ENCODE peak calls at places on chromosomes 1 and 21, in ten cellular contexts. H, G, Z, A, W, R, I, J, V and Y are unnamed samples.

GRCh38 chr1:170402451-170403311 is 129.3 kb upstream of the GORAB start:
- DNase-seq in J (no peak), I (no peak), V (no peak), G (no peak), W (no peak), R (no peak), Z (no peak), H (no peak), A (no peak), Y (no peak)

GRCh38 chr1:47659141-47659540 is 221.3 kb downstream of the FOXD2 start:
- DNase-seq in H (no peak), G (no peak), A (no peak), I (no peak), R (no peak), V (peak), W (no peak), J (peak), Z (no peak), Y (no peak)

GRCh38 chr1:227947425-227947677 is 381 bp downstream of the WNT9A start:
- DNase-seq in W (peak), Z (peak), I (no peak), A (no peak), J (peak), H (no peak), R (peak), G (no peak), V (peak), Y (no peak)

GRCh38 chr1:3907031-3907534 is 7.0 kb upstream of the C1orf174 start:
- DNase-seq in J (peak), G (no peak), I (peak), V (peak), Z (no peak), W (no peak), H (no peak), A (no peak), R (peak), Y (peak)

GRCh38 chr1:158013840-158014520 is 20.5 kb downstream of the KIRREL1 start:
- DNase-seq in H (peak), J (no peak), Z (no peak), A (no peak), G (no peak), V (no peak), R (no peak), W (no peak), I (no peak), Y (no peak)

GRCh38 chr1:89553195-89553584 is 28.6 kb downstream of the LRRC8B start:
- DNase-seq in H (no peak), V (no peak), I (no peak), A (no peak), J (no peak), W (no peak), G (no peak), R (no peak), Z (no peak), Y (no peak)

GRCh38 chr21:27802816-27803475 is 836.1 kb upstream of the ADAMTS5 start:
- DNase-seq in J (no peak), Z (no peak), G (peak), W (peak), R (peak), A (no peak), V (no peak), H (peak), I (no peak), Y (no peak)

GRCh38 chr1:74766579-74766978 is 33.6 kb downstream of the TYW3 start:
- DNase-seq in Z (no peak), I (no peak), R (no peak), H (no peak), V (no peak), A (no peak), J (no peak), W (no peak), G (no peak), Y (no peak)

GRCh38 chr1:35454616-35455015 is 102.6 kb downstream of the KIAA0319L start:
- DNase-seq in R (no peak), I (no peak), A (no peak), H (no peak), G (no peak), Z (no peak), W (peak), J (no peak), V (no peak), Y (no peak)

GRCh38 chr1:81477704-81478103 is 323.0 kb upstream of the ADGRL2 start:
- DNase-seq in V (no peak), I (no peak), Z (no peak), W (no peak), H (no peak), R (no peak), J (no peak), G (no peak), A (no peak), Y (no peak)

GRCh38 chr1:112934562-112934952 is 21.4 kb downstream of the SLC16A1 start:
- DNase-seq in R (no peak), V (no peak), Z (no peak), I (no peak), W (no peak), A (no peak), J (no peak), G (no peak), H (no peak), Y (no peak)

GRCh38 chr1:229138066-229138465 is 132.8 kb upstream of the RAB4A start:
- DNase-seq in I (no peak), A (no peak), H (no peak), V (no peak), W (no peak), R (no peak), Z (no peak), G (no peak), J (no peak), Y (no peak)

GRCh38 chr1:198780376-198780775 is 141.5 kb downstream of the PTPRC start:
- DNase-seq in I (no peak), R (no peak), J (no peak), G (no peak), Z (no peak), V (no peak), A (no peak), H (no peak), W (peak), Y (no peak)

GRCh38 chr1:46284597-46285564 is 18.5 kb downstream of the LRRC41 start:
- DNase-seq in I (no peak), V (no peak), Z (no peak), J (no peak), G (no peak), H (no peak), A (no peak), W (no peak), R (no peak), Y (no peak)

GRCh38 chr21:26887241-26887640 is 42.0 kb upstream of the ADAMTS1 start:
- DNase-seq in J (no peak), G (no peak), R (no peak), Z (no peak), A (no peak), H (no peak), I (no peak), V (no peak), W (no peak), Y (no peak)

GRCh38 chr1:167936068-167936929 is at the start of gene DCAF6:
- DNase-seq in J (peak), W (peak), H (peak), I (peak), R (peak), A (peak), G (peak), Z (peak), V (peak), Y (peak)

GRCh38 chr1:245673920-245674414 is 519.2 kb downstream of the KIF26B start:
- DNase-seq in G (no peak), H (no peak), V (no peak), I (no peak), J (no peak), R (no peak), W (no peak), Z (no peak), A (no peak), Y (no peak)

GRCh38 chr1:90715334-90715733 is 1.8 kb downstream of the BARHL2 start:
- DNase-seq in J (no peak), Z (no peak), V (no peak), H (no peak), W (no peak), G (no peak), R (no peak), I (no peak), A (no peak), Y (no peak)

GRCh38 chr21:7952648-7953047 is 2568.7 kb upstream of the TPTE start:
- DNase-seq in G (no peak), H (no peak), R (no peak), I (no peak), Z (no peak), V (no peak), J (no peak), W (no peak), A (no peak), Y (no peak)

GRCh38 chr21:39386899-39387298 is 38.0 kb upstream of the HMGN1 start:
- DNase-seq in I (no peak), R (no peak), H (no peak), Z (no peak), J (no peak), A (no peak), G (no peak), V (no peak), W (no peak), Y (no peak)

GRCh38 chr21:39390212-39390765 is 41.4 kb upstream of the HMGN1 start:
- DNase-seq in R (no peak), Z (no peak), J (no peak), A (no peak), W (no peak), H (no peak), V (no peak), I (no peak), G (no peak), Y (no peak)

GRCh38 chr21:39388038-39388810 is 39.3 kb upstream of the HMGN1 start:
- DNase-seq in W (peak), V (peak), G (peak), H (peak), Z (peak), J (peak), R (peak), I (peak), A (peak), Y (peak)

GRCh38 chr21:39387461-39388037 is 38.7 kb upstream of the HMGN1 start:
- DNase-seq in H (peak), V (peak), Z (peak), G (peak), J (peak), A (peak), I (peak), R (peak), W (peak), Y (peak)

GRCh38 chr21:39388811-39389155 is 39.9 kb upstream of the HMGN1 start:
- DNase-seq in A (no peak), Z (no peak), J (no peak), R (no peak), V (no peak), G (no peak), H (no peak), I (no peak), W (no peak), Y (no peak)
- H3K27ac ChIP-seq in A (no peak), Z (peak), J (peak), R (no peak), V (no peak), G (peak), H (no peak), I (no peak), W (no peak), Y (no peak)

GRCh38 chr1:156118175-156118868 is 3.8 kb downstream of the LMNA start:
- DNase-seq in A (no peak), H (no peak), I (peak), Z (peak), W (no peak), G (peak), V (no peak), R (no peak), J (no peak), Y (peak)
- TF ChIP-seq POLR2A in A (no peak), H (no peak), I (no peak), Z (peak), W (no peak), G (peak), V (no peak), R (no peak), J (no peak), Y (peak)

GRCh38 chr1:16156848-16157495 is 1.1 kb upstream of the EPHA2 start:
- DNase-seq in W (peak), H (no peak), Z (no peak), J (no peak), V (no peak), A (no peak), R (no peak), G (no peak), I (no peak), Y (no peak)
- H3K27ac ChIP-seq in W (peak), H (peak), Z (peak), J (peak), V (peak), A (peak), R (peak), G (peak), I (peak), Y (peak)

GRCh38 chr1:100400332-100400933 is 48.1 kb downstream of the CDC14A start:
- DNase-seq in G (peak), A (no peak), V (no peak), R (no peak), W (peak), I (no peak), J (peak), H (peak), Z (no peak), Y (peak)
- TF ChIP-seq POLR2A in G (no peak), A (no peak), V (no peak), R (no peak), W (no peak), I (no peak), J (no peak), H (no peak), Z (no peak), Y (no peak)

GRCh38 chr1:219784660-219785391 is 143.5 kb downstream of the SLC30A10 start:
- DNase-seq in I (no peak), J (no peak), W (no peak), A (no peak), G (no peak), V (no peak), Z (no peak), R (no peak), H (no peak), Y (peak)
- H3K27ac ChIP-seq in I (no peak), J (no peak), W (no peak), A (peak), G (no peak), V (no peak), Z (no peak), R (no peak), H (no peak), Y (no peak)

GRCh38 chr1:54583868-54584267 is 35.8 kb downstream of the ACOT11 start:
- DNase-seq in G (no peak), Z (no peak), V (no peak), R (no peak), W (no peak), A (no peak), I (no peak), J (no peak), H (no peak), Y (no peak)

GRCh38 chr1:54583307-54583686 is 35.3 kb downstream of the ACOT11 start:
- DNase-seq in G (no peak), H (no peak), Z (no peak), J (no peak), I (no peak), R (no peak), V (no peak), A (no peak), W (no peak), Y (no peak)

GRCh38 chr1:54582566-54583306 is 34.7 kb downstream of the ACOT11 start:
- DNase-seq in W (no peak), J (no peak), I (no peak), G (no peak), A (no peak), R (no peak), Z (no peak), H (no peak), V (no peak), Y (peak)

GRCh38 chr1:54580856-54581550 is 33.0 kb downstream of the ACOT11 start:
- DNase-seq in R (no peak), Z (no peak), H (no peak), A (no peak), I (no peak), W (no peak), G (no peak), J (no peak), V (no peak), Y (no peak)

GRCh38 chr1:54581621-54582035 is 33.6 kb downstream of the ACOT11 start:
- DNase-seq in V (peak), R (peak), H (peak), W (peak), J (no peak), I (peak), G (peak), A (peak), Z (peak), Y (peak)
- TF ChIP-seq POLR2A in V (no peak), R (no peak), H (peak), W (no peak), J (no peak), I (no peak), G (peak), A (no peak), Z (no peak), Y (peak)

GRCh38 chr1:183023146-183023600 is at the start of gene LAMC1:
- DNase-seq in V (peak), G (peak), J (peak), Z (peak), H (peak), W (peak), R (peak), I (peak), A (no peak), Y (peak)

GRCh38 chr1:183022202-183023145 is 746 bp upstream of the LAMC1 start:
- DNase-seq in Z (peak), A (peak), R (peak), G (peak), I (peak), J (peak), V (peak), W (peak), H (peak), Y (peak)

GRCh38 chr1:183024352-183025337 is 1.4 kb downstream of the LAMC1 start:
- DNase-seq in J (no peak), G (no peak), I (no peak), Z (no peak), V (no peak), W (peak), A (no peak), H (no peak), R (no peak), Y (no peak)

GRCh38 chr1:183021405-183022201 is 1.6 kb upstream of the LAMC1 start:
- DNase-seq in I (no peak), W (no peak), H (no peak), A (no peak), J (no peak), R (no peak), G (no peak), Z (no peak), V (no peak), Y (no peak)

DNA sequence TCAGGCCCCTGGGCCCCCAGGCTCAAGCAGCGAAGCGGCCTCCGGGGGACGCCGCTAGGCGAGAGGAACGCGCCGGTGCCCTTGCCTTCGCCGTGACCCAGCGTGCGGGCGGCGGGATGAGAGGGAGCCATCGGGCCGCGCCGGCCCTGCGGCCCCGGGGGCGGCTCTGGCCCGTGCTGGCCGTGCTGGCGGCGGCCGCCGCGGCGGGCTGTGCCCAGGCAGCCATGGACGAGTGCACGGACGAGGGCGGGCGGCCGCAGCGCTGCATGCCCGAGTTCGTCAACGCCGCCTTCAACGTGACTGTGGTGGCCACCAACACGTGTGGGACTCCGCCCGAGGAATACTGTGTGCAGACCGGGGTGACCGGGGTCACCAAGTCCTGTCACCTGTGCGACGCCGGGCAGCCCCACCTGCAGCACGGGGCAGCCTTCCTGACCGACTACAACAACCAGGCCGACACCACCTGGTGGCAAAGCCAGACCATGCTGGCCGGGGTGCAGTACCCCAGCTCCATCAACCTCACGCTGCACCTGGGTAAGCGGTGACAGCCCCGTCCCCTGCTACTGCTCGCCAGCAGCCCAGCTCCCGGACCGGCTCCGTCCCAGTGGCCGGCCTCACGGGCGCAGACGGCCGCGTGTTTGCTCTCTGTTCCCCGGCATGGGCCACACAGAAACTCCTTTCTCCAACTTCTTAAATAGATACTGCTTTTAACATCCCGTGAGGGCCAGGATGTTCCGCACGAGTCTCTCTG is 556 bp downstream of the LAMC1 start:
- DNase-seq in H (peak), I (peak), R (peak), W (peak), V (peak), Z (peak), A (peak), G (peak), J (peak), Y (peak)
- H3K27ac ChIP-seq in H (peak), I (peak), R (peak), W (peak), V (peak), Z (peak), A (peak), G (peak), J (peak), Y (peak)

DNA sequence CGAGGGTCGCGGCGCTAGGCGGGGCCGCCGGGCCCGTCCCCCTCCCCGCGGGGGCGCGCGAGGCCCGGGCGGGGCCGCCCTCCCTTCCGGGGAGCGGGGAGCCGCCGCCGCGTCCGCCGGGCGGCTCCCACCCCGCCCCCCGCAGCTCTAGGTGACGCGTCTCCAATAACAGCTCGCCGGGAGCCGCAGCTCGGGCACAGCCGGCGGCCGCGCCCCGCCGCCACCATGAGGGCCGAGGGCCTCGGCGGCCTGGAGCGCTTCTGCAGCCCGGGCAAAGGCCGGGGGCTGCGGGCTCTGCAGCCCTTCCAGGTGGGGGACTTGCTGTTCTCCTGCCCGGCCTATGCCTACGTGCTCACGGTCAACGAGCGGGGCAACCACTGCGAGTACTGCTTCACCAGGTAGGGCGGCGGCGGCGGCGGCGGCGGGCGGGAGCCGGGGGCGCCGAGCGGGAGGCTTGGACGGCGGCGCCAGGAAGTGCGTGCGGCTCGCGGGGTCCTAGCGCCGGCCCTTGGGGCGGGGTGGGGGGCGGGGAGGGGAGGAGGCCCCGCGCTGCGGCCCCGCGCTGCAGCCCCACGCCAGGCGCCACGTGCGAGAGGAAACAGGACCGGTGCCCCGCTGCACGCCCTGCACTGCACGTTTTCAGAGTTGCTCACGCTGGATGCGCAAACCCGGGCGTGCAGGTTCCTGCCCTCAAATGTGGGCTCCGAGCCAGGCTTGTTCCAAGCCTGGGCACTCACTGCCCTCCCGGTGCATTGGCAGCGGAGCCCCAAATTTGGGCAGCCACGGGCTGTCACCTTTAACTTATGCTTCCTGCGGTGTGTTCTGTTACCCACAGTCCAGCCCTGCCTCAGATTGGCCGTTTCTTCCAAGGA is at the start of gene SMYD2:
- DNase-seq in R (peak), Z (peak), J (peak), I (peak), V (no peak), W (peak), A (peak), H (peak), G (peak), Y (peak)
- TF ChIP-seq POLR2A in R (peak), Z (no peak), J (no peak), I (peak), V (peak), W (peak), A (no peak), H (no peak), G (peak), Y (peak)